ENCODE peak calls at places on chromosomes 11 and 22, in five cellular contexts. B is renal cortical epithelial cell, N is AG04450, O is GM18507, R is PC-3. C is an unnamed sample.

GRCh38 chr22:18032455-18033101 is 8.2 kb upstream of the MICAL3 start:
- DNase-seq in B (peak), O (no peak), N (no peak), R (peak), C (peak)

GRCh38 chr11:64915366-64915887 is 1.6 kb downstream of the ATG2A start:
- DNase-seq in R (no peak), B (no peak), O (no peak), N (no peak), C (no peak)

GRCh38 chr11:27357250-27357649 is 5.8 kb downstream of the CCDC34 start:
- DNase-seq in R (no peak), B (no peak), O (no peak), N (no peak), C (no peak)

GRCh38 chr11:91972665-91973266 is 251.9 kb upstream of the FAT3 start:
- DNase-seq in B (peak), N (no peak), O (no peak), R (no peak), C (no peak)

GRCh38 chr22:20972014-20972797 is 5.2 kb downstream of the AIFM3 start:
- DNase-seq in N (no peak), B (peak), R (peak), O (no peak), C (no peak)

GRCh38 chr11:65426839-65427690 is 4.5 kb downstream of the NEAT1 start:
- DNase-seq in N (no peak), R (peak), O (no peak), B (no peak), C (peak)

GRCh38 chr22:46425011-46425410 is 89.5 kb downstream of the TRMU start:
- DNase-seq in R (peak), B (peak), O (no peak), N (no peak), C (no peak)

GRCh38 chr11:27319065-27319464 is 44.0 kb downstream of the CCDC34 start:
- DNase-seq in B (peak), R (peak), O (no peak), N (no peak), C (no peak)

GRCh38 chr22:23613193-23613973 is 18.7 kb downstream of the DRICH1 start:
- DNase-seq in O (no peak), N (no peak), B (no peak), R (no peak), C (no peak)